ENCODE peak calls at places on chromosomes 6 and 20, in ten cellular contexts. S is Peyer's patch, U is small intestine, D is IMR-90, I is uterus, V is body of pancreas, G is right cardiac atrium, J is GM23248, N is SJCRH30, B is tibial artery. P is an unnamed sample.

GRCh38 chr6:83735461-83735860 is 26.6 kb upstream of the SNAP91 start:
- DNase-seq in S (no peak), U (no peak), D (no peak), I (no peak), V (no peak), G (no peak), J (peak; percentile 7), N (no peak), B (no peak), P (no peak)

GRCh38 chr6:90497411-90497810 is 89.5 kb downstream of the MAP3K7 start:
- DNase-seq in S (no peak), U (no peak), D (no peak), I (no peak), V (no peak), G (no peak), J (no peak), N (peak; percentile 25), B (no peak), P (no peak)

GRCh38 chr20:58192567-58192966 is 35.9 kb downstream of the ANKRD60 start:
- DNase-seq in S (no peak), U (no peak), D (no peak), I (no peak), V (no peak), G (no peak), J (no peak), N (peak; percentile 58), B (no peak), P (no peak)

GRCh38 chr6:38269773-38270172 is 370.0 kb downstream of the BTBD9 start:
- DNase-seq in S (no peak), U (no peak), D (no peak), I (no peak), V (no peak), G (no peak), J (peak; percentile 4), N (no peak), B (no peak), P (no peak)

GRCh38 chr6:135905604-135906300 is 54.3 kb downstream of the PDE7B start:
- DNase-seq in S (no peak), U (no peak), D (no peak), I (no peak), V (no peak), G (no peak), J (no peak), N (no peak), B (no peak), P (no peak)

GRCh38 chr6:27375613-27376079 is 12.9 kb upstream of the ZNF391 start:
- DNase-seq in S (no peak), U (no peak), D (no peak), I (no peak), V (no peak), G (no peak), J (peak; percentile 35), N (no peak), B (no peak), P (no peak)

GRCh38 chr6:149031545-149032317 is 284.9 kb downstream of the UST start:
- DNase-seq in S (peak; percentile 28), U (no peak), D (peak; percentile 85), I (peak; percentile 67), V (no peak), G (no peak), J (peak; percentile 88), N (no peak), B (no peak), P (no peak)

GRCh38 chr6:40754481-40755045 is 167.4 kb upstream of the LRFN2 start:
- DNase-seq in S (no peak), U (no peak), D (no peak), I (no peak), V (no peak), G (no peak), J (no peak), N (no peak), B (no peak), P (no peak)

GRCh38 chr6:32973144-32973854 is 4.9 kb downstream of the BRD2 start:
- DNase-seq in S (peak; percentile 47), U (peak; percentile 46), D (peak; percentile 40), I (no peak), V (peak; percentile 57), G (no peak), J (peak; percentile 75), N (peak; percentile 57), B (peak; percentile 44), P (peak; percentile 60)

GRCh38 chr20:38790210-38791053 is 15.1 kb upstream of the PPP1R16B start:
- DNase-seq in S (no peak), U (no peak), D (peak; percentile 38), I (no peak), V (no peak), G (no peak), J (peak; percentile 54), N (peak; percentile 73), B (no peak), P (no peak)

GRCh38 chr20:37803476-37804307 is 99.2 kb upstream of the VSTM2L start:
- DNase-seq in S (peak; percentile 55), U (no peak), D (no peak), I (no peak), V (no peak), G (no peak), J (no peak), N (no peak), B (no peak), P (no peak)

GRCh38 chr6:37174515-37175331 is 4.8 kb downstream of the PIM1 start:
- DNase-seq in S (no peak), U (no peak), D (no peak), I (no peak), V (no peak), G (no peak), J (no peak), N (no peak), B (no peak), P (no peak)

GRCh38 chr6:11536795-11537194 is 754 bp upstream of the TMEM170B start:
- DNase-seq in S (no peak), U (no peak), D (no peak), I (no peak), V (peak; percentile 28), G (no peak), J (peak; percentile 8), N (peak; percentile 9), B (no peak), P (peak; percentile 23)

GRCh38 chr6:11538799-11539468 is 1.4 kb downstream of the TMEM170B start:
- DNase-seq in S (no peak), U (no peak), D (no peak), I (no peak), V (no peak), G (no peak), J (peak; percentile 3), N (peak; percentile 3), B (no peak), P (no peak)

GRCh38 chr6:11535801-11536230 is 1.7 kb upstream of the TMEM170B start:
- DNase-seq in S (no peak), U (peak; percentile 29), D (peak; percentile 46), I (no peak), V (peak; percentile 54), G (no peak), J (peak; percentile 62), N (peak; percentile 22), B (no peak), P (peak; percentile 29)

GRCh38 chr6:11537229-11538048 is at the start of gene TMEM170B:
- DNase-seq in S (peak; percentile 88), U (peak; percentile 80), D (peak; percentile 81), I (peak; percentile 95), V (peak; percentile 94), G (peak; percentile 96), J (peak; percentile 85), N (peak; percentile 88), B (peak; percentile 86), P (peak; percentile 93)

GRCh38 chr6:11538049-11538798 is 675 bp downstream of the TMEM170B start:
- DNase-seq in S (peak; percentile 19), U (no peak), D (no peak), I (peak; percentile 34), V (peak; percentile 24), G (peak; percentile 34), J (peak; percentile 52), N (peak; percentile 3), B (peak; percentile 19), P (peak; percentile 28)
- H3K27ac ChIP-seq in S (peak overlapping the region; percentile 76), U (peak overlapping the region; percentile 71), D (no peak overlapping the region), I (peak overlapping the region; percentile 91), V (peak overlapping the region; percentile 62), G (peak overlapping the region; percentile 75), J (no peak overlapping the region), N (no peak overlapping the region), B (peak overlapping the region; percentile 71), P (peak overlapping the region; percentile 48)

DNA sequence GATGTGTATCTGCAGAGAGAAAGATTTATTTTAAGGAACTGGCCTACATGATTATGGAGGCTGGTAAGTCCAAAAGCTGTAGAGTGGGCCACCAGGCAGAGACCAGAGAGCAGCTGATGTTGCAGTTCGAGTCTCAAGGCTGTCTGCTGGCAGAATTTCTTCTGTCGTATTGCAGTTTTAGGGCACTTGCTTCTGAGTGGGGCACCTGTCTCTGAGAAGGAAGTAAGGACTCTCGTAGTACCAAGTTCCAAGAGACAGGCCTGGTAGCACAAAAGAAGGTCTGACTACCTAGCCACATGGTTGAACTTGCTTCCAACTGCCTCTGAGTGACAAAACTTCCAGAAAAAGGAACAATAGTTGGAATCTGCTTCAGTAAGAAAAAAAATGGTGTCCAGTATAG is 12.0 kb upstream of the IFNGR1 start:
- DNase-seq in S (no peak), U (no peak), D (no peak), I (no peak), V (no peak), G (no peak), J (no peak), N (no peak), B (no peak), P (no peak)
- H3K27ac ChIP-seq in S (peak overlapping the region; percentile 48), U (peak overlapping the region; percentile 39), D (no peak overlapping the region), I (no peak overlapping the region), V (no peak overlapping the region), G (no peak overlapping the region), J (no peak overlapping the region), N (no peak overlapping the region), B (no peak overlapping the region), P (peak overlapping the region; percentile 9)

GRCh38 chr6:16805190-16805860 is 44.1 kb upstream of the ATXN1 start:
- DNase-seq in S (no peak), U (no peak), D (no peak), I (no peak), V (no peak), G (no peak), J (peak; percentile 6), N (peak; percentile 2), B (no peak), P (no peak)
- H3K27ac ChIP-seq in S (no peak overlapping the region), U (no peak overlapping the region), D (no peak overlapping the region), I (no peak overlapping the region), V (no peak overlapping the region), G (peak overlapping the region; percentile 72), J (no peak overlapping the region), N (no peak overlapping the region), B (no peak overlapping the region), P (no peak overlapping the region)

GRCh38 chr20:64064145-64064698 is 1.2 kb downstream of the TCEA2 start:
- DNase-seq in S (no peak), U (no peak), D (peak; percentile 32), I (no peak), V (no peak), G (no peak), J (peak; percentile 89), N (no peak), B (no peak), P (no peak)
- H3K27ac ChIP-seq in S (no peak overlapping the region), U (no peak overlapping the region), D (no peak overlapping the region), I (peak overlapping the region; percentile 81), V (no peak overlapping the region), G (peak overlapping the region; percentile 3), J (peak overlapping the region; percentile 66), N (no peak overlapping the region), B (peak overlapping the region; percentile 89), P (no peak overlapping the region)

P was measured in colonic mucosa.